ENCODE peak calls at places on chromosomes 12 and 14, in ten cellular contexts. Q is GM23338; Y is CD8-positive, alpha-beta T cell; S is nephron progenitor cell; U is upper lobe of left lung; X is tibial artery; M is GM12865; L is RWPE1; E is lower leg skin; J is fibroblast of the aortic adventitia. Z is an unnamed sample.

GRCh38 chr12:129486931-129487330 is 416.9 kb downstream of the TMEM132D start:
- DNase-seq in Q (no peak), Y (no peak), S (no peak), U (no peak), X (no peak), M (no peak), L (no peak), E (no peak), J (no peak), Z (no peak)

GRCh38 chr12:7989827-7990491 is 42.6 kb upstream of the FOXJ2 start:
- DNase-seq in Q (no peak), Y (peak), S (no peak), U (no peak), X (peak), M (peak), L (no peak), E (peak), J (no peak), Z (no peak)

GRCh38 chr14:93219103-93219726 is 12.2 kb downstream of the UBR7 start:
- DNase-seq in Q (peak), Y (no peak), S (peak), U (no peak), X (no peak), M (peak), L (peak), E (peak), J (peak), Z (peak)

GRCh38 chr12:111076199-111076598 is 155.8 kb upstream of the MYL2 start:
- DNase-seq in Q (no peak), Y (no peak), S (no peak), U (no peak), X (no peak), M (no peak), L (no peak), E (no peak), J (no peak), Z (no peak)

GRCh38 chr12:104354167-104354867 is 50.8 kb downstream of the EID3 start:
- DNase-seq in Q (no peak), Y (no peak), S (no peak), U (no peak), X (no peak), M (no peak), L (no peak), E (no peak), J (no peak), Z (no peak)

GRCh38 chr12:14482886-14483285 is 84.8 kb downstream of the PLBD1 start:
- DNase-seq in Q (no peak), Y (no peak), S (no peak), U (no peak), X (no peak), M (no peak), L (no peak), E (no peak), J (no peak), Z (no peak)

GRCh38 chr14:58941666-58942065 is 246.8 kb upstream of the DAAM1 start:
- DNase-seq in Q (no peak), Y (no peak), S (no peak), U (no peak), X (no peak), M (no peak), L (no peak), E (no peak), J (peak), Z (no peak)

GRCh38 chr12:89235189-89235993 is 116.9 kb downstream of the DUSP6 start:
- DNase-seq in Q (no peak), Y (no peak), S (no peak), U (no peak), X (no peak), M (no peak), L (no peak), E (no peak), J (no peak), Z (no peak)

GRCh38 chr12:70560671-70561070 is 76.6 kb downstream of the PTPRB start:
- DNase-seq in Q (no peak), Y (no peak), S (no peak), U (no peak), X (no peak), M (no peak), L (no peak), E (no peak), J (no peak), Z (no peak)

GRCh38 chr12:112418596-112419268 is at the start of gene PTPN11:
- DNase-seq in Q (peak), Y (peak), S (peak), U (peak), X (peak), M (peak), L (peak), E (peak), J (peak), Z (peak)

GRCh38 chr14:104968153-104968527 is 10.0 kb downstream of the AHNAK2 start:
- DNase-seq in Q (peak), Y (no peak), S (peak), U (peak), X (peak), M (no peak), L (peak), E (peak), J (peak), Z (no peak)

GRCh38 chr14:31270196-31270772 is 62.7 kb upstream of the HECTD1 start:
- DNase-seq in Q (peak), Y (no peak), S (no peak), U (no peak), X (no peak), M (peak), L (no peak), E (no peak), J (peak), Z (no peak)
- TF ChIP-seq CTCF in Q (peak), Y (no peak), S (no peak), U (no peak), X (no peak), M (peak), L (no peak), E (no peak), J (peak), Z (no peak)

GRCh38 chr12:49720214-49720613 is 13.0 kb upstream of the FMNL3 start:
- DNase-seq in Q (no peak), Y (no peak), S (no peak), U (no peak), X (no peak), M (no peak), L (no peak), E (no peak), J (no peak), Z (no peak)
- TF ChIP-seq CTCF in Q (no peak), Y (no peak), S (no peak), U (no peak), X (no peak), M (peak), L (no peak), E (no peak), J (no peak), Z (peak)

GRCh38 chr12:113722747-113723146 is 243.4 kb downstream of the RBM19 start:
- DNase-seq in Q (no peak), Y (no peak), S (no peak), U (no peak), X (no peak), M (no peak), L (no peak), E (no peak), J (no peak), Z (no peak)

GRCh38 chr12:113726254-113726819 is 239.8 kb downstream of the RBM19 start:
- DNase-seq in Q (no peak), Y (no peak), S (no peak), U (no peak), X (no peak), M (no peak), L (no peak), E (no peak), J (no peak), Z (no peak)

GRCh38 chr12:113723631-113724030 is 242.5 kb downstream of the RBM19 start:
- DNase-seq in Q (no peak), Y (no peak), S (no peak), U (no peak), X (no peak), M (no peak), L (no peak), E (no peak), J (no peak), Z (no peak)

GRCh38 chr12:113725557-113725876 is 240.6 kb downstream of the RBM19 start:
- DNase-seq in Q (no peak), Y (no peak), S (no peak), U (no peak), X (no peak), M (no peak), L (no peak), E (no peak), J (no peak), Z (no peak)

DNA sequence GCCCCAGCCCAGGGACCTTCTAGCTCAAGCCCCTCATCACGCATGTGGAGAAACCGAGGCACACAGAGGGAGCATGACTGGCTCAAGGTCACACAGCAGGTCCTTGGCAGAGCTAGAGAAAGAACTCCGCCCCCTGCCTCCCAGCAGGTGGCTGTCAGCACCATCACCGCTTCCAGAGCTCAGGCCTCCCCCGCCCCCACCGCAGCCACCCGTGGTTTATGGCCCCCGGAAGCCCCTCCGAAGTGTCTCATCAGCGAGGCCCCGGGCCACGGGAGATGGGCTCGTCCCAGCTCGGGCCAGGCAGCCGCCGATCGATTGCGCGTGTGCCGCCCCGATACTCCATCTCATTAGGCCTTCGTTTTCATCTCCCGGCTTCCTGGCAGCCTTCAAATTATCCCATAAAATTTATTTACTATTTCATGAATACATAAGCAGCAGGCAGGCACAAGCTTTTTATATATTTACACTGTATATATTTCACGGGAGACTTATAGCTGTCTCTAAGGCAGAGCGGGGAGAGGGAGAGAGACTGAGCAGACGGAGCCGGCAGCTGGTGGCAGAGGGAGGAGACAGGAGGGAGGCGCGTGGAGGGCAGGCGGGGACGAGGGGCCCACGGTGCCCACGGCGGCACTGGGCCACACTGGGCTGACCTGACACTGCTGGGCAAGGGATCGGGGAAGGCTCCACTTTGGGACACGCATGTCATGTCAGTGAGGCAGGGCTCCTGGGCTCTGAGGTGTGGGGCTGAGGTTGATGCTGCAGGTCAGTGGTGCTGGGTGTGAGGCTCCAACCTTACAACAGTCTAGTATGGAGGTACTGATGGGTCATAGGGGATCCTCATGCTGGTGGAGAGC is 241.2 kb downstream of the RBM19 start:
- DNase-seq in Q (no peak), Y (no peak), S (no peak), U (no peak), X (no peak), M (no peak), L (no peak), E (no peak), J (no peak), Z (no peak)
- TF ChIP-seq CTCF in Q (no peak), Y (no peak), S (no peak), U (no peak), X (no peak), M (no peak), L (no peak), E (no peak), J (no peak), Z (no peak)

GRCh38 chr12:101772019-101772774 is 32.9 kb upstream of the SYCP3 start:
- DNase-seq in Q (no peak), Y (no peak), S (no peak), U (no peak), X (no peak), M (no peak), L (no peak), E (no peak), J (no peak), Z (no peak)
- TF ChIP-seq CTCF in Q (no peak), Y (no peak), S (no peak), U (no peak), X (no peak), M (no peak), L (no peak), E (no peak), J (no peak), Z (no peak)

DNA sequence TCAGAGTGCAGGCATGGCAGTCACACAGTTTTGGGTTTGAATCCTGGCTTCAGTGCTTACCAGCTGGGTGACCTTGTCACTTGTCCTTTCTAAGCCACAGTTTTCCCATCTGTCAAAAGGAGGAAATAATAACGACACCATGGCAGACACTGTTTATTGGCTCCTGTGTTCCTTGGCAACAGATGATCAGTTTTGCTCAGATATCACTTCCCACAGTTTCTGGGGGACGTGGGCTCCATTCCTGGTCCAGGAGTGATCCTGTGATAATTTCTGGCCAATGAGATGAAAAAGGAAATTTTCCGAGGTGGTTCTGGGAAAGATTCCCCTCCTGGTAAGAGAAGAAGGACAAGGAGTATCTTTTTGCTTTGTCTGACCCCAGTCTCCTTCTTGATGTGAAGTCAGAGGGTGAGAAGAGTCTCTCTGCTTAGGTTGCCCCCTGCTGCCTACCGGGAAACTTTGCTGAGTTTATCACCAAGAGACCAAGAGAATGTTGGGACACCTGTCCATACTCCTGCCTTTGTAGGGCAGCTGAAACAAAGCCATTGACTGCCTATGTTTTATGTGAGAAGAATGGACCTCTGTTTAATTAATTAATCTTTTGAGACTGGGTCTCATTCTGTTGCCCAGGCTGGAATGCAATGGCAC is 178.9 kb upstream of the NRXN3 start:
- DNase-seq in Q (peak), Y (no peak), S (no peak), U (no peak), X (no peak), M (peak), L (no peak), E (no peak), J (no peak), Z (no peak)
- TF ChIP-seq CTCF in Q (peak), Y (no peak), S (no peak), U (no peak), X (no peak), M (peak), L (no peak), E (no peak), J (no peak), Z (peak)

GRCh38 chr12:13350946-13351345 is 154.4 kb downstream of the EMP1 start:
- DNase-seq in Q (no peak), Y (no peak), S (no peak), U (no peak), X (no peak), M (no peak), L (no peak), E (no peak), J (no peak), Z (no peak)

GRCh38 chr12:13348464-13348863 is 151.9 kb downstream of the EMP1 start:
- DNase-seq in Q (no peak), Y (no peak), S (no peak), U (no peak), X (no peak), M (no peak), L (no peak), E (no peak), J (no peak), Z (no peak)

GRCh38 chr12:13350381-13350780 is 153.9 kb downstream of the EMP1 start:
- DNase-seq in Q (no peak), Y (no peak), S (no peak), U (no peak), X (no peak), M (no peak), L (no peak), E (no peak), J (no peak), Z (no peak)

GRCh38 chr12:13345722-13346121 is 149.2 kb downstream of the EMP1 start:
- DNase-seq in Q (no peak), Y (no peak), S (no peak), U (no peak), X (no peak), M (no peak), L (no peak), E (no peak), J (no peak), Z (no peak)

DNA sequence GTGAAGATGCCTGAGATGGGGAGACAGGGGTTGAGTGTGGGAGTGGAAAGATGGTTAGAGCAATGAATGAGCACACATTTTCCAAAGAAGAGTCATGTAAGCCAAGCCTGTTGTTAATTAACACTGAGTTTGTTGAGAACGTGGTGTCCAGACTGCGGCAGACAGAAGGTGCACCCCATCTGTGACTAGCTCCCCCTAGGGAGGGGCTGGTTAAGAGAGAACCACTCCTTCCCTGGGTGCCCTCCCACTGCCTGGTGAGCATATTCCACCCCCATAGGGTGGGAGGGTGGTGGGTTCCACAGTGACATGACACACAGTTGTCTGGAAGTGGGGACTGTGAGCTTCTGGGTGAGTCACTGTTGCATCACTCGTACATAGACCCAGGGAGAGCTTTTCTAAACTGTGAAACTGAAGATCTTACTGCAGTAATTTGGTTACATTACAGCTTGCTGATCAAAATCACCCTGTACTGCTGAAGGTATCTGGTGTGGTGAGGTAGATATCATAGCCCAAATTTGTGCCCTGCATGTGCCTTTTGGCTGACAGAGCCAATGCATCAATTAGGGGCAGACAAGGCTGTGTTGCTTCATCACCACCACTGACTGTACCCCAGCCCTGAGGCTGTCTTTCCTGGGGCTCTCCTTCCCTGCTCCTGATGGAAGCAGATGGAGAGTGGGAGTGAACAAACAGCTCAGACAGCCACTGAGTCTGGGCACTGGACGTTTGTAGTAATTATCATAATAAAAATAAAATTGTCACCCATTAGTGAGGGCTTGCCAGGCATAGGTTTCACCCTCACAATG is 150.9 kb downstream of the EMP1 start:
- DNase-seq in Q (no peak), Y (no peak), S (no peak), U (no peak), X (no peak), M (no peak), L (peak), E (peak), J (peak), Z (no peak)
- TF ChIP-seq CTCF in Q (no peak), Y (no peak), S (no peak), U (no peak), X (no peak), M (no peak), L (no peak), E (no peak), J (peak), Z (no peak)

DNA sequence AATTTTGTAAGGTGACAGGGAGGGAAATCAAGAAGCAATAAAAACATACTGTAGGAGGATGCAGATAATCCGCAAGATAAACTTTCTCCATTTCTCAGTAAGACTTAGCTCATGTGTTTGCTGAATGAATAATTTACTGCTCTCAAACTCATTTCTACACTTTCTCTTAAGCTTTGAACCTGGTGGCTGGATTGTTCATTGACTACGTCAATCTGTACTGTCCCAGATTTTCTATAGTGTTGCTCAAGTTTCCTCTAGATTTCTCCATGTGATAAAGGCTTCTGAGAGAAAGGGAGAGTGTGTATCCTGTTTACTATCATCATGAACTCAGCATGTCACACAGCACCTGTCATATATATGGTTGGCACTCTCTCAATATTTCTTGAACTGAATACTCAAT is 518.0 kb upstream of the TBX3 start:
- DNase-seq in Q (no peak), Y (no peak), S (no peak), U (no peak), X (no peak), M (no peak), L (no peak), E (no peak), J (no peak), Z (no peak)
- TF ChIP-seq CTCF in Q (no peak), Y (no peak), S (no peak), U (no peak), X (no peak), M (no peak), L (no peak), E (no peak), J (no peak), Z (no peak)

GRCh38 chr14:77181603-77182437 is at the start of gene TMEM63C:
- DNase-seq in Q (peak), Y (peak), S (peak), U (peak), X (no peak), M (peak), L (peak), E (no peak), J (no peak), Z (peak)
- TF ChIP-seq CTCF in Q (no peak), Y (no peak), S (no peak), U (no peak), X (no peak), M (no peak), L (no peak), E (no peak), J (no peak), Z (no peak)

DNA sequence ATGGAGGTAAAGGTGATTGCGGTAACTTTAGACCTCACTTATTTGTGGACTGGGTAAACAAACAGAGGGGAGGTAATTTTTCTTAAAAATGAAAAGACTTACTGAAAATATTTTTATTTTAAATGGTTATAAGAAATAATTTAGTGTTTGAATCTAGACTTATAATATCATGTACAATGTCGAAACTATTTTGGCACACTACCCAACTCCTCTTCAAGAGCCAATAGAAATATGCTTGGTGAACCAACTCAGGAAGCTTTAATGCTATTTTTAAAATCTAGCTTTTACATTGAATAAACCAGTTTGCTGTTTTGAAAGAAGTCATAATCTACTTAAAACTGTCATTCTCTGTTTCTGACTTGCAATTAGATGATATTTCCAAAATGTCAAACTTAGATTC is 175.8 kb upstream of the NPAS3 start:
- DNase-seq in Q (no peak), Y (no peak), S (no peak), U (no peak), X (no peak), M (no peak), L (no peak), E (no peak), J (peak), Z (no peak)
- TF ChIP-seq CTCF in Q (no peak), Y (no peak), S (no peak), U (no peak), X (no peak), M (no peak), L (no peak), E (no peak), J (no peak), Z (no peak)